ENCODE peak calls at places on chromosomes 7 and 10, in eight cellular contexts. W is tibial nerve, L is T-helper 9 cell, K is progenitor cell of endocrine pancreas, F is dermis microvascular lymphatic vessel endothelial cell, U is fibroblast of the aortic adventitia, B is NCI-H1694, V is GM10248. J is an unnamed sample.

GRCh38 chr7:91630581-91631370 is 249.7 kb downstream of the MTERF1 start:
- DNase-seq in W (no peak), L (no peak), K (no peak), F (no peak), U (no peak), B (no peak), V (no peak), J (no peak)

GRCh38 chr7:665251-665650 is 61.2 kb upstream of the DNAAF5 start:
- DNase-seq in W (no peak), L (no peak), K (no peak), F (no peak), U (peak), B (no peak), V (no peak), J (no peak)

GRCh38 chr7:70006411-70006920 is 408.2 kb downstream of the AUTS2 start:
- DNase-seq in W (no peak), L (no peak), K (no peak), F (no peak), U (no peak), B (peak), V (no peak), J (no peak)

GRCh38 chr10:2839081-2839725 is 228.1 kb upstream of the PFKP start:
- DNase-seq in W (peak), L (no peak), K (no peak), F (peak), U (peak), B (no peak), V (peak), J (peak)

GRCh38 chr7:102425639-102426267 is 7.6 kb upstream of the ORAI2 start:
- DNase-seq in W (no peak), L (peak), K (no peak), F (no peak), U (no peak), B (no peak), V (peak), J (peak)

GRCh38 chr10:4790922-4791321 is 35.1 kb upstream of the AKR1E2 start:
- DNase-seq in W (no peak), L (no peak), K (no peak), F (no peak), U (no peak), B (no peak), V (no peak), J (no peak)

GRCh38 chr10:79933961-79934360 is 14.9 kb downstream of the SFTPD start:
- DNase-seq in W (no peak), L (no peak), K (no peak), F (peak), U (peak), B (no peak), V (no peak), J (no peak)

GRCh38 chr10:53786236-53786635 is 1013.7 kb upstream of the MBL2 start:
- DNase-seq in W (no peak), L (no peak), K (no peak), F (no peak), U (no peak), B (no peak), V (no peak), J (no peak)

GRCh38 chr10:121293121-121293520 is 305.1 kb downstream of the FGFR2 start:
- DNase-seq in W (no peak), L (no peak), K (no peak), F (no peak), U (no peak), B (no peak), V (no peak), J (no peak)

GRCh38 chr7:29019896-29020295 is 61.8 kb upstream of the TRIL start:
- DNase-seq in W (no peak), L (no peak), K (no peak), F (no peak), U (no peak), B (no peak), V (no peak), J (no peak)

GRCh38 chr7:76430211-76430610 is 5.5 kb downstream of the ZP3 start:
- DNase-seq in W (no peak), L (no peak), K (no peak), F (no peak), U (no peak), B (no peak), V (no peak), J (no peak)

GRCh38 chr7:43465581-43466554 is 117.0 kb upstream of the STK17A start:
- DNase-seq in W (no peak), L (no peak), K (no peak), F (no peak), U (no peak), B (no peak), V (no peak), J (no peak)

GRCh38 chr10:27030060-27030459 is 70.2 kb downstream of the ANKRD26 start:
- DNase-seq in W (no peak), L (no peak), K (no peak), F (no peak), U (no peak), B (no peak), V (no peak), J (no peak)

GRCh38 chr7:12257582-12257981 is 46.5 kb downstream of the TMEM106B start:
- DNase-seq in W (no peak), L (no peak), K (no peak), F (peak), U (peak), B (no peak), V (peak), J (no peak)

GRCh38 chr10:35447693-35448407 is 111.5 kb downstream of the CCNY start:
- DNase-seq in W (no peak), L (peak), K (no peak), F (peak), U (peak), B (peak), V (no peak), J (peak)

GRCh38 chr7:104106106-104106505 is 101.7 kb downstream of the ORC5 start:
- DNase-seq in W (no peak), L (no peak), K (no peak), F (peak), U (peak), B (peak), V (no peak), J (no peak)

GRCh38 chr7:49158321-49158720 is 234.0 kb downstream of the CDC14C start:
- DNase-seq in W (no peak), L (no peak), K (no peak), F (no peak), U (no peak), B (no peak), V (no peak), J (no peak)

GRCh38 chr10:78996449-78997129 is 72.2 kb upstream of the ZMIZ1 start:
- DNase-seq in W (no peak), L (no peak), K (no peak), F (no peak), U (peak), B (no peak), V (no peak), J (no peak)

GRCh38 chr7:27585781-27586447 is 76.8 kb downstream of the HIBADH start:
- DNase-seq in W (no peak), L (no peak), K (no peak), F (no peak), U (peak), B (no peak), V (no peak), J (no peak)

GRCh38 chr10:92799591-92799990 is 48.7 kb upstream of the EXOC6 start:
- DNase-seq in W (no peak), L (no peak), K (no peak), F (no peak), U (no peak), B (no peak), V (no peak), J (no peak)

J was measured in colonic mucosa.